ENCODE peak calls at places on chromosomes 11 and 22, in seven cellular contexts. Z is cardiac muscle cell, L is heart left ventricle, N is Peyer's patch, A is left lung, X is mesendoderm, V is pancreas. W is an unnamed sample.
A peak's percentile ranks its signal among the peaks of the same experiment; 100 is the strongest.

GRCh38 chr11:68843052-68843561 is 1.4 kb upstream of the CPT1A start:
- DNase-seq in X (no peak), A (no peak), N (peak; percentile 72), L (no peak), V (no peak), Z (no peak), W (no peak)

GRCh38 chr11:76240666-76241065 is 34.4 kb upstream of the WNT11 start:
- DNase-seq in N (no peak), Z (no peak), A (peak; percentile 36), X (no peak), L (no peak), V (no peak), W (no peak)

GRCh38 chr11:119991669-119992068 is 146.2 kb downstream of the TRIM29 start:
- DNase-seq in L (no peak), V (no peak), X (no peak), N (no peak), A (peak; percentile 51), Z (no peak), W (no peak)

GRCh38 chr11:122659676-122660571 is 4.4 kb downstream of the UBASH3B start:
- DNase-seq in N (no peak), X (no peak), Z (peak; percentile 80), A (no peak), V (no peak), L (no peak), W (no peak)

GRCh38 chr11:74754507-74755255 is 6.0 kb downstream of the RNF169 start:
- DNase-seq in V (no peak), A (no peak), Z (no peak), L (no peak), X (peak; percentile 6), N (no peak), W (no peak)

GRCh38 chr22:27241430-27242110 is 560.0 kb downstream of the MN1 start:
- DNase-seq in X (no peak), A (no peak), N (no peak), L (no peak), Z (peak; percentile 34), V (peak; percentile 90), W (no peak)

GRCh38 chr11:125457814-125458343 is 38.2 kb downstream of the FEZ1 start:
- DNase-seq in Z (peak; percentile 37), A (no peak), V (no peak), X (peak; percentile 18), L (peak; percentile 73), N (no peak), W (no peak)

GRCh38 chr22:30301995-30302809 is 12.9 kb upstream of the CASTOR1 start:
- DNase-seq in A (peak; percentile 84), L (peak; percentile 57), X (no peak), Z (no peak), N (peak; percentile 73), V (no peak), W (no peak)

GRCh38 chr11:105960252-105961245 is 61.5 kb downstream of the MSANTD4 start:
- DNase-seq in Z (no peak), N (no peak), X (peak; percentile 58), A (peak; percentile 55), L (no peak), V (no peak), W (no peak)

GRCh38 chr11:107834995-107835394 is 23.6 kb downstream of the SLC35F2 start:
- DNase-seq in N (no peak), A (no peak), X (no peak), V (no peak), L (no peak), Z (no peak), W (no peak)

GRCh38 chr22:37501610-37502341 is 15.6 kb upstream of the MFNG start:
- DNase-seq in L (peak; percentile 85), N (no peak), X (peak; percentile 49), A (no peak), Z (no peak), V (peak; percentile 94), W (no peak)

GRCh38 chr22:46732041-46732379 is 6.0 kb downstream of the CERK start:
- DNase-seq in N (no peak), V (no peak), Z (no peak), A (peak; percentile 53), X (no peak), L (no peak), W (no peak)

GRCh38 chr11:99176430-99176829 is 155.7 kb downstream of the CNTN5 start:
- DNase-seq in X (no peak), A (no peak), Z (no peak), L (no peak), V (no peak), N (no peak), W (no peak)

DNA sequence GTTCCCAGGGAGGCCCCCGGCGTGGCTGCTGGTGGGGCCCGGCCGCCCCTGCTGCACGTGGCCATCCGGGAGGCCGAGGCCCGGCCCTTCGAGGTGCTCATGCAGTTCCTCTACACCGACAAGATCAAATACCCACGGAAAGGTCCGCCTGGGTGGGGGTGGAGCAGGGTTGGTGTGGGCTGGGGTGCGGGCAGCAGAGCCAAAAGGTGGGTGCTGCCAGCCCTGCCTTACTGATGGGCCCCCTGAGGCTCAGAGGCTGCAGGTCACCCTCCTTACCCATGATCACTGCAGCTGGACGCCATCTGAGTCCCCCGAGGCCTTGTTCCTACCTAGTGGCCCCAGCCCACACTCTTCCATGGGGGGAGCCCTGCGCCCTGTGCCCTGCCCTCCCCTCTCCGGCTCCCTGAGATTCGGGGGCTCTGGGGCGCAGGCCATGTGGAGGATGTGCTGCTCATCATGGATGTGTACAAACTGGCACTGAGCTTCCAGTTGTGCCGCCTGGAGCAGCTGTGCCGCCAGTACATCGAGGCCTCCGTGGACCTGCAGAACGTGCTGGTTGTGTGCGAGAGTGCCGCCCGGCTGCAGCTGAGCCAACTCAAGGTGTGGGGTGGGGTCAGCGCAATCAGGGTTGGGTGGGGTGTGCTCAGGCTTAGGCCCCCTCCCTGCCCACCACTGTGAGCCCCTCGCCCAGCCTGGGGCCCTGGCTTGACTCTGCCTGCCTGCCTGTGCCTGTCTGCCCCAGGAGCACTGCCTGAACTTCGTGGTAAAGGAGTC is 7.6 kb downstream of the THAP7 start:
- DNase-seq in Z (no peak), N (no peak), A (peak; percentile 51), L (no peak), V (no peak), X (no peak), W (no peak)
- H3K36me3 ChIP-seq in Z (peaks cover 15% of the 10 kb centered on the region), N (no peaks in the 10 kb centered on the region), A (no peaks in the 10 kb centered on the region), L (peaks cover 62% of the 10 kb centered on the region), V (no peaks in the 10 kb centered on the region), X (peaks cover 2% of the 10 kb centered on the region), W (peaks cover 99% of the 10 kb centered on the region)

GRCh38 chr22:36143956-36144355 is 16.6 kb downstream of the APOL3 start:
- DNase-seq in V (no peak), X (no peak), Z (no peak), L (no peak), N (no peak), A (no peak), W (no peak)
- H3K27ac ChIP-seq in V (no peak overlapping the region), X (no peak overlapping the region), Z (no peak overlapping the region), L (no peak overlapping the region), N (no peak overlapping the region), A (no peak overlapping the region), W (no peak overlapping the region)

GRCh38 chr11:46694607-46695006 is 5.8 kb downstream of the ARHGAP1 start:
- DNase-seq in L (no peak), N (no peak), A (no peak), V (no peak), X (no peak), Z (no peak), W (no peak)

GRCh38 chr11:46697303-46697702 is 3.1 kb downstream of the ARHGAP1 start:
- DNase-seq in V (no peak), Z (peak; percentile 73), N (no peak), L (peak; percentile 56), X (peak; percentile 63), A (no peak), W (no peak)

GRCh38 chr11:46696212-46696558 is 4.2 kb downstream of the ARHGAP1 start:
- DNase-seq in X (no peak), N (no peak), Z (no peak), A (no peak), L (peak; percentile 80), V (no peak), W (no peak)

GRCh38 chr11:46694095-46694494 is 6.3 kb downstream of the ARHGAP1 start:
- DNase-seq in A (no peak), N (no peak), V (no peak), X (no peak), L (no peak), Z (no peak), W (no peak)

DNA sequence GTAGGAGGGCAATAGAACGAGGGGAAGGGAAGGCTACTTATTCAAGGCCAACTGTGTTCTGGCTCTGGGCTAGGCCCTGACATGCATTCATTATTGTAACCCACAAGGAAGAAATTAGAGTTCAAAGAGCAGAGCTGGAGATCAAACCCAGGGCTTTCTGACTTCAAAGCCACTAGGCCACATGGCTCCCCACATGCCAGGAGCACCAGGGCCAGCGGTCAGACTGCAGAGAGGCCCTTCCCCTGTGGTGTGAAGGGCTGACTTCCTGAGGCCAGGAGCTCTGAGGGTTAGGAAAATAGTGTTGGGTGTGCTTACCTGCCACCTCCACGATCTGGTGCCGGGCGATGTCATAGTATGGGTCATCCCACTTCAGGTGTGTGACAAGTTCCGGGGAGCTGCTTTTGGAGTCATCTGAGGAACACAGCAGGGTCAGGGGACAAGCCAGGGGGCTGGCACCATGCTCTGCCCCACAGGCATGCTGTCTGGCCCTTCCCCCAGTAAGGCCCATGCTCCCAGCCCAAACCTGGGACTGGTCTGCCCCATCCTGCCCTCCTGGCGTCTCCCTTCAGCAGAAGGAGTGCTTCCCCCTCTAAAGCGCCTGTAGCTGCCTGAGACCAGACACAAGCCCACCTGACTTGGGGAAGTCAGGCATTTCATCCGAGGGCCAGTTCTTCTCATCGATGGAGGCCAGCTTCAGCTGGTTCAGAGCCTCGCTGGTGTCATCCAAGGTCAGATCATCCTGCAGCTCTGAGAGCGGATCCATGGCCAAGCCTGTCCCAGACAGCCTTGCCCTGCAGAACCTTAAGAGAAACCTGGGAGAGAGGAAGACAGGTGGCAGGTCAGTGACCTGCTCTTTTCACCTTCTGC is 4.8 kb downstream of the ARHGAP1 start:
- DNase-seq in Z (no peak), N (no peak), X (no peak), V (no peak), A (no peak), L (no peak), W (no peak)
- H3K36me3 ChIP-seq in Z (peaks cover 6% of the 10 kb centered on the region), N (no peaks in the 10 kb centered on the region), X (peaks cover 5% of the 10 kb centered on the region), V (no peaks in the 10 kb centered on the region), A (no peaks in the 10 kb centered on the region), L (peaks cover 46% of the 10 kb centered on the region), W (peaks cover 67% of the 10 kb centered on the region)

GRCh38 chr22:20298110-20298802 is 21.6 kb downstream of the DGCR6L start:
- DNase-seq in A (peak; percentile 76), L (no peak), N (no peak), X (no peak), V (no peak), Z (no peak), W (no peak)

GRCh38 chr22:20302438-20303228 is 17.2 kb downstream of the DGCR6L start:
- DNase-seq in X (no peak), A (peak; percentile 55), N (no peak), V (no peak), L (no peak), Z (no peak), W (no peak)

GRCh38 chr22:20297414-20298109 is 22.3 kb downstream of the DGCR6L start:
- DNase-seq in Z (no peak), A (peak; percentile 30), N (no peak), V (no peak), L (no peak), X (no peak), W (no peak)

GRCh38 chr22:20298803-20299735 is 20.8 kb downstream of the DGCR6L start:
- DNase-seq in Z (peak; percentile 92), L (peak; percentile 81), V (peak; percentile 93), N (peak; percentile 89), A (peak; percentile 96), X (peak; percentile 81), W (peak; percentile 97)

DNA sequence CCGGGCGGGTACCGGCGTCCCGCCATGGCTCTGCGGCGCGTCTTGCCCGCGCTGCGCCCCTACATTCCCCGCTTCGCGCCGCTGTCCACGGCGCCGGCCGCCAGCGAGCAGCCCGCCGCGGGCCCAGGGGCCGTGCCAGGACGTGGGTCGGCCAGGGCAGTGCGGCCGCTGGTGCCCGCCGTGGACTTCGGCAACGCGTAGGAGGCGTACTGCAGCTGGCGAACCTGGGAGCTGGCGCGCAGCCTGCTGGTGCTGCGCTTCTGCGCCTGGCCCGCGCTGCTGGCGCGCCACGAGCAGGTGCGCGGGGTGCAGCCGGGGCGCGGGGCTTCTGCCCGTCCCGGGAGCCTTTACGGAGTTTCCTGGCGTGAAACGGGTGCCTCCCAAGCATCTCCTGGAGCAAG is 20.1 kb downstream of the DGCR6L start:
- DNase-seq in L (no peak), N (no peak), Z (peak; percentile 58), X (no peak), A (peak; percentile 86), V (peak; percentile 58), W (no peak)
- H3K27ac ChIP-seq in L (no peak overlapping the region), N (no peak overlapping the region), Z (no peak overlapping the region), X (no peak overlapping the region), A (no peak overlapping the region), V (no peak overlapping the region), W (no peak overlapping the region)

W was measured in esophagus muscularis mucosa.